ENCODE peak calls at places on chromosomes 6 and 20, in four cellular contexts. F, C, K and T are unnamed samples.

GRCh38 chr6:109610555-109610954 is 80.4 kb downstream of the AK9 start:
- DNase-seq in F (no peak), C (no peak), K (no peak), T (no peak)

GRCh38 chr6:139250296-139251274 is 41.2 kb downstream of the TXLNB start:
- DNase-seq in F (peak), C (peak), K (peak), T (peak)

GRCh38 chr20:17636523-17637412 is 45.3 kb downstream of the RRBP1 start:
- DNase-seq in F (no peak), C (no peak), K (no peak), T (no peak)

GRCh38 chr6:119482850-119483285 is 133.3 kb upstream of the MAN1A1 start:
- DNase-seq in F (no peak), C (no peak), K (no peak), T (no peak)

GRCh38 chr6:34546551-34547321 is 9.4 kb downstream of the SPDEF start:
- DNase-seq in F (peak), C (no peak), K (peak), T (no peak)

GRCh38 chr20:39132093-39132492 is 169.9 kb downstream of the DHX35 start:
- DNase-seq in F (no peak), C (no peak), K (no peak), T (no peak)

GRCh38 chr6:41092421-41093140 is 19.8 kb downstream of the NFYA start:
- DNase-seq in F (no peak), C (no peak), K (no peak), T (no peak)

GRCh38 chr20:8287328-8287727 is 155.3 kb downstream of the PLCB1 start:
- DNase-seq in F (no peak), C (no peak), K (no peak), T (no peak)

GRCh38 chr6:10555625-10556309 is 34.6 kb downstream of the GCNT2 start:
- DNase-seq in F (peak), C (no peak), K (no peak), T (peak)

GRCh38 chr20:33301192-33301930 is 18.3 kb downstream of the BPIFB1 start:
- DNase-seq in F (no peak), C (no peak), K (no peak), T (peak)

DNA sequence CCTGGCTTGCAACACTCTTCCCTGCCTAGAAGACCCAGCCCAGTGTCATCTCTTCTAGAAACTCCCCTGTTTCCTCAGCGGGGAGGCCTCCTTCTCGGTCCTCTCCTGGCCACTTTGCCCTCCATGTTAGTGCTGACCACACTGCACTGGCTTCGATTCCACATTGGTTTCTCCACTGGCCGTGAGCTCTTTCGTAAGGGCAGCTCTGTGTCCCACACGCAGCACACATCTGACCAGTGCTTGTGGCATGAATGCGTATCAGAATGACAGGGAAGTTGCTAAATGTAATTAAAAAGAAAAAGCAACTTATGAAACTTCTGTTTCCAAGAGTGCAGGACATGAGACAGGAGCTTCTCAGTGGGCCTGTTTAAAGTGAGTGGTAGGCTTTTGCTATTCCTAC is 49.4 kb upstream of the FNDC1 start:
- DNase-seq in F (no peak), C (no peak), K (no peak), T (no peak)
- TF ChIP-seq POLR2A in F (no peak), C (no peak), K (no peak), T (no peak)

GRCh38 chr6:32843979-32844838 is at the start of gene PSMB8:
- DNase-seq in F (peak), C (peak), K (peak), T (peak)
- TF ChIP-seq POLR2A in F (peak), C (peak), K (peak), T (peak)

GRCh38 chr6:22153384-22154158 is 143.3 kb downstream of the PRL start:
- DNase-seq in F (no peak), C (no peak), K (no peak), T (no peak)
- TF ChIP-seq POLR2A in F (no peak), C (no peak), K (no peak), T (no peak)

GRCh38 chr6:30164714-30165113 is 1.4 kb downstream of the TRIM15 start:
- DNase-seq in F (no peak), C (no peak), K (no peak), T (no peak)
- TF ChIP-seq POLR2A in F (no peak), C (no peak), K (no peak), T (no peak)

GRCh38 chr6:156698239-156699016 is 78.8 kb upstream of the ARID1B start:
- DNase-seq in F (peak), C (peak), K (no peak), T (no peak)
- TF ChIP-seq POLR2A in F (no peak), C (no peak), K (no peak), T (no peak)

GRCh38 chr6:8064638-8065518 is 689 bp upstream of the BLOC1S5 start:
- DNase-seq in F (no peak), C (no peak), K (no peak), T (no peak)
- TF ChIP-seq POLR2A in F (no peak), C (no peak), K (no peak), T (no peak)

GRCh38 chr20:54633374-54633773 is 158.0 kb downstream of the DOK5 start:
- DNase-seq in F (no peak), C (no peak), K (no peak), T (no peak)

GRCh38 chr20:54625497-54625896 is 150.1 kb downstream of the DOK5 start:
- DNase-seq in F (no peak), C (no peak), K (no peak), T (no peak)

GRCh38 chr20:54633903-54634302 is 158.5 kb downstream of the DOK5 start:
- DNase-seq in F (no peak), C (no peak), K (no peak), T (no peak)

GRCh38 chr20:54630582-54630981 is 155.2 kb downstream of the DOK5 start:
- DNase-seq in F (no peak), C (no peak), K (no peak), T (no peak)

GRCh38 chr20:54629632-54630031 is 154.2 kb downstream of the DOK5 start:
- DNase-seq in F (no peak), C (no peak), K (no peak), T (no peak)
- TF ChIP-seq POLR2A in F (no peak), C (no peak), K (no peak), T (no peak)

DNA sequence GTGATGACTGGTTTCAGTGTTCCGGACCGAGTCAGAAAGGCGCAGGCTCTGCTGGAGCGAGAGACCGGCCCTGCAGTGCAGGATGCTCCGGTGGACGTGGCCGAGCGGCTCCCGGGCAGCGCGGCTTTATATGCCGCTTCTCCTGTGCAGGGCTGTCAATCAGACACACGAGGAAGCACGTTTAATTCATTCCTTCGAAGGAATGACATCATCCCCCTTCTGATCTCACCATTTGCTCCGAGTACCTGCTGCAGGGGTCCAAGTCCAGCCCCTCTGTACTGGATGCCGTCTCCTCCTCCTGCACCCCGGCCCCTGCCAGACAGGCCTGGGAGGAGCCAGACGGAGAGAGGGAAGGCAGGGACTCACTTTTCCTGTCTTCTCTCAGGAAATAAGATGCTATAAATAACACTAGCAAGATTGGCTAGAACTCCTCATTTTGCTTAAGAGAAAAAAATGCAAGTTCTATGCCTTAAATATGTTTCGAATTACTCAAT is at the start of gene THBS2:
- DNase-seq in F (peak), C (no peak), K (peak), T (no peak)
- TF ChIP-seq POLR2A in F (peak), C (no peak), K (peak), T (peak)

DNA sequence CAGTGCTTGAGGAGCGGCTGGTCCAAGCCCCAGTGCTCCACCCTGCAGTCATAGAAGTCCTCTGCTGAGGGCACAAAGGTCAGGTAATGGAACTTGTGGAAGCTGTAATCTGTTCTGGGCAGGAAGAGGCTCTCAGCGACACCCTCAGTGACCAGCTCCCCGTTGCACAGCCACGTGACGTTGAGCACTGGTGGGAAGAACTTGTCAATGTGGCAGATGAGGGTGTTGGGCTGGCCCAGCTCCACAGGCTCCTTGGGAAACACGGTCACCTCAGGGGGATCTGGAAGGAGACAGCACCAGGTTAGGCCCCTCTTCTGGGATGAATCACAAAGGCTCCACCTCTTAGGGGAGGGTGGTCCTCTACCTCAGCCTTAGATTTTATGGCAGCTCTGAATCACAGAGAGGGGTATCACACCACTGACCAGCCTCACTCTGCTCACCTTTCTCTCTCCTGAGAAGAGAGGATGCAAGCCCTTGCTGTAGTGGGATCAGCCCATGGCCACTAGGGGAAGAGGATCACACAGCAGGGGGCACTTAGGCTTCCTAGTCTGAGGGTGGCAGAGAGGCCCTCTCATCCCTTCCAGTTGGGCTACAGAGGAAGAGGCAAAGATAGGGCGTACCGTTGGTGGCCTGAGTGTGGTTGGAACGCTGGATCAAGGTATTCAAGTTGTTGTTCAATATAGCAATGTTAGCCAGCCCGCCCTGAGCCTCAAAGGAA is 4.3 kb downstream of the HLA-DPA1 start:
- DNase-seq in F (no peak), C (no peak), K (no peak), T (no peak)
- TF ChIP-seq POLR2A in F (no peak), C (no peak), K (no peak), T (no peak)